ENCODE peak calls at places on chromosomes 2 and 18, in seven cellular contexts. A, C, T, I, G, H and E are unnamed samples.

GRCh38 chr2:151363709-151364108 is 6.3 kb downstream of the TNFAIP6 start:
- DNase-seq in A (no peak), C (peak), T (no peak), I (no peak), G (no peak), H (peak), E (peak)

GRCh38 chr2:216545359-216545758 is 46.7 kb downstream of the RPL37A start:
- DNase-seq in A (no peak), C (peak), T (no peak), I (no peak), G (no peak), H (no peak), E (no peak)

GRCh38 chr2:191748528-191749180 is 70.7 kb downstream of the NABP1 start:
- DNase-seq in A (no peak), C (peak), T (no peak), I (no peak), G (no peak), H (peak), E (peak)

GRCh38 chr2:120434487-120434886 is 88.6 kb downstream of the INHBB start:
- DNase-seq in A (no peak), C (peak), T (no peak), I (no peak), G (no peak), H (no peak), E (no peak)

GRCh38 chr2:63984606-63985359 is 34.4 kb downstream of the VPS54 start:
- DNase-seq in A (no peak), C (no peak), T (no peak), I (no peak), G (no peak), H (no peak), E (no peak)

GRCh38 chr18:6614952-6615351 is 114.6 kb upstream of the ARHGAP28 start:
- DNase-seq in A (no peak), C (peak), T (no peak), I (no peak), G (no peak), H (peak), E (no peak)

GRCh38 chr2:19916385-19916784 is 14.6 kb upstream of the TTC32 start:
- DNase-seq in A (no peak), C (no peak), T (no peak), I (no peak), G (no peak), H (no peak), E (no peak)

GRCh38 chr18:37335337-37335736 is 230.3 kb downstream of the CELF4 start:
- DNase-seq in A (no peak), C (no peak), T (no peak), I (peak), G (no peak), H (peak), E (no peak)

GRCh38 chr18:62399781-62400308 is 74.7 kb downstream of the TNFRSF11A start:
- DNase-seq in A (no peak), C (no peak), T (no peak), I (no peak), G (no peak), H (peak), E (no peak)

GRCh38 chr2:128819092-128819491 is 500.4 kb upstream of the HS6ST1 start:
- DNase-seq in A (no peak), C (no peak), T (no peak), I (no peak), G (no peak), H (no peak), E (no peak)

GRCh38 chr2:236177967-236178909 is 10.1 kb upstream of the GBX2 start:
- DNase-seq in A (no peak), C (peak), T (peak), I (peak), G (no peak), H (peak), E (peak)

GRCh38 chr2:204260162-204260877 is 285.0 kb upstream of the PARD3B start:
- DNase-seq in A (peak), C (peak), T (peak), I (peak), G (no peak), H (peak), E (peak)

GRCh38 chr2:173966274-173967098 is 1.3 kb upstream of the SP3 start:
- DNase-seq in A (no peak), C (no peak), T (no peak), I (no peak), G (no peak), H (no peak), E (no peak)

GRCh38 chr2:223001831-223002230 is 50.2 kb upstream of the KCNE4 start:
- DNase-seq in A (no peak), C (no peak), T (no peak), I (no peak), G (no peak), H (no peak), E (no peak)

GRCh38 chr2:193114827-193115226 is 920.1 kb upstream of the TMEFF2 start:
- DNase-seq in A (no peak), C (no peak), T (no peak), I (no peak), G (no peak), H (no peak), E (no peak)

GRCh38 chr2:135839713-135840112 is 2.7 kb upstream of the LCT start:
- DNase-seq in A (no peak), C (peak), T (no peak), I (no peak), G (no peak), H (no peak), E (no peak)

GRCh38 chr2:105739408-105739807 is 5.3 kb upstream of the NCK2 start:
- DNase-seq in A (no peak), C (no peak), T (no peak), I (no peak), G (no peak), H (no peak), E (no peak)

GRCh38 chr2:99139003-99139402 is 2.5 kb upstream of the C2orf15 start:
- DNase-seq in A (no peak), C (no peak), T (no peak), I (no peak), G (no peak), H (no peak), E (no peak)

GRCh38 chr2:36352024-36352398 is 3.6 kb upstream of the CRIM1 start:
- DNase-seq in A (peak), C (peak), T (no peak), I (no peak), G (no peak), H (peak), E (no peak)

GRCh38 chr2:68251855-68252406 is 401 bp downstream of the PPP3R1 start:
- DNase-seq in A (peak), C (peak), T (no peak), I (no peak), G (no peak), H (peak), E (peak)

GRCh38 chr18:37499008-37499407 is 66.6 kb downstream of the CELF4 start:
- DNase-seq in A (no peak), C (no peak), T (no peak), I (no peak), G (no peak), H (no peak), E (no peak)

GRCh38 chr2:96984300-96984699 is 2.1 kb downstream of the FAM178B start:
- DNase-seq in A (no peak), C (no peak), T (no peak), I (no peak), G (no peak), H (no peak), E (no peak)

GRCh38 chr2:217731805-217732204 is 271.0 kb downstream of the TNS1 start:
- DNase-seq in A (no peak), C (no peak), T (no peak), I (no peak), G (no peak), H (no peak), E (no peak)

GRCh38 chr2:119383410-119384140 is 16.8 kb downstream of the DBI start:
- DNase-seq in A (peak), C (no peak), T (no peak), I (no peak), G (no peak), H (peak), E (no peak)

GRCh38 chr2:205685314-205686230 is 3.3 kb downstream of the NRP2 start:
- DNase-seq in A (no peak), C (peak), T (no peak), I (no peak), G (no peak), H (peak), E (no peak)

GRCh38 chr2:229733606-229734205 is 19.4 kb upstream of the DNER start:
- DNase-seq in A (no peak), C (no peak), T (no peak), I (no peak), G (no peak), H (no peak), E (no peak)

GRCh38 chr2:37993135-37993534 is 68.0 kb downstream of the RMDN2 start:
- DNase-seq in A (no peak), C (peak), T (no peak), I (no peak), G (no peak), H (peak), E (no peak)

GRCh38 chr2:54979645-54980044 is 70.6 kb downstream of the RTN4 start:
- DNase-seq in A (no peak), C (no peak), T (no peak), I (no peak), G (no peak), H (no peak), E (no peak)

GRCh38 chr18:213505-213904 is 54.3 kb downstream of the THOC1 start:
- DNase-seq in A (no peak), C (no peak), T (no peak), I (no peak), G (no peak), H (no peak), E (no peak)

GRCh38 chr2:200662727-200663126 is 76.9 kb downstream of the AOX1 start:
- DNase-seq in A (no peak), C (peak), T (no peak), I (no peak), G (peak), H (peak), E (no peak)

GRCh38 chr2:60380411-60380810 is 173.0 kb downstream of the BCL11A start:
- DNase-seq in A (no peak), C (no peak), T (no peak), I (no peak), G (no peak), H (no peak), E (no peak)

GRCh38 chr18:23523429-23524212 is 20.3 kb downstream of the RMC1 start:
- DNase-seq in A (no peak), C (peak), T (peak), I (no peak), G (no peak), H (peak), E (peak)

GRCh38 chr2:205556357-205556756 is 125.9 kb upstream of the NRP2 start:
- DNase-seq in A (no peak), C (no peak), T (no peak), I (no peak), G (no peak), H (no peak), E (no peak)

GRCh38 chr2:86417961-86418360 is 23.2 kb upstream of the KDM3A start:
- DNase-seq in A (no peak), C (peak), T (no peak), I (no peak), G (no peak), H (peak), E (no peak)

GRCh38 chr2:217890445-217890844 is 112.3 kb downstream of the TNS1 start:
- DNase-seq in A (no peak), C (peak), T (peak), I (no peak), G (no peak), H (peak), E (no peak)

GRCh38 chr2:172991036-172991435 is 84.6 kb upstream of the MAP3K20 start:
- DNase-seq in A (no peak), C (no peak), T (no peak), I (no peak), G (no peak), H (no peak), E (no peak)

GRCh38 chr2:71789556-71790219 is 336.3 kb downstream of the DYSF start:
- DNase-seq in A (no peak), C (peak), T (peak), I (no peak), G (no peak), H (peak), E (no peak)

GRCh38 chr2:71730785-71731383 is 277.5 kb downstream of the DYSF start:
- DNase-seq in A (no peak), C (no peak), T (no peak), I (no peak), G (no peak), H (no peak), E (no peak)

DNA sequence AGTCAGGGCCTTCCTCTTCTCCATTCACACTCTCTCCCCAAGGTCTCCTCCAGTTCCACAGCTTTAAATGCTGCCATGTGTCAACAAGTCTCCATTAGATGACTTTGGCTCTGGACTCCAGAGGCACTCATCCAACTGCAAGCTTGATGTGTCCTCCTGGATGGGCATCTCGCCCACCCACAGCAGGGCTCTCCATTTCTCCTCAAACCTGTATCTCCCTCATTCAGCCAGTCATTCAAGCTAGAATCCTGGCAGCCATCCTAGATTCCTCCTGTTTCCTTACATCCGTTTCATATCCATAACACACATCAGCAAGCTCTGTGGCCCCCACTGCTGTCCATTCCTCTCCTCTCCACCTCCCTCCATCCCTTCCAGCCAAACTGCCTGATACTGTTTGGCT is 88.4 kb upstream of the AFF3 start:
- DNase-seq in A (no peak), C (no peak), T (no peak), I (no peak), G (no peak), H (no peak), E (no peak)
- TF ChIP-seq CTCF in A (no peak), C (no peak), T (no peak), I (no peak), G (no peak), H (no peak), E (no peak)

DNA sequence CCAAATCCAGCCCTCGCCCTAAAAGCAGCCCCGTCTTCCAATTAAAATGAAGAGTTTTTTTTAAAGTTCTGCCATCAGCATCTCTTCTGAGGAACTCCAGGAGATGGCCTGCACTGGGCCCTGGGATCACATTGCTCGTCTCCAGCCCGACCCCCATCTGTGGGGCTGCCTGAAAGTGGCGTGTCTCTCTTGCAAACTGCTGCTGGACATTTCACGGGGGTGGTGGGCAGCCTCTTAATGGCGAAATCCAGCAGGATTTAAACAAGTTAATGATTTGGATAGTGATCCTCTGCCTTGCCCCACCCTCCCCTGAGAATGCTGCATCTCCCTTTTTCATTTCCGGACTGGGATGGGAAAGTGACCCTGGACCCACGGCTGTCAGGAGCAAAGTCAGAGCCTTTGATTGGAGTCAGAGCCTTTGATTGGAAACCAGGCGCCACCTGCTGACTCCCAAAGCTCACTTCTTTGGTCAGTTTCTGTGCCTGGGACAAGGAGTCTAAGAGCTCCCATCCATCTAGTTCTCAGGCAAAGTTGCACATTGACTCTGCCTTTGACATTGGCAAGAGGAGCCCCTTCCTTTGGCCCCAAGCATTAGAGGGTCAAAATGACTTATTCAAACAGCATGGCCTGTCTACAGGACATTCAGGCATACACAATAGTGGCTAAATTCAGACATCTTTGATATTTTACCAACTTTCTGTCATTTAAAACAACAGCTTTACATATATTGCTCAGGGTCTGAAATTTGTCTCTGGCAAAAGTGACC is 155.2 kb downstream of the SH3BP4 start:
- DNase-seq in A (peak), C (peak), T (peak), I (peak), G (no peak), H (peak), E (peak)
- TF ChIP-seq CTCF in A (peak), C (peak), T (peak), I (peak), G (peak), H (peak), E (peak)

DNA sequence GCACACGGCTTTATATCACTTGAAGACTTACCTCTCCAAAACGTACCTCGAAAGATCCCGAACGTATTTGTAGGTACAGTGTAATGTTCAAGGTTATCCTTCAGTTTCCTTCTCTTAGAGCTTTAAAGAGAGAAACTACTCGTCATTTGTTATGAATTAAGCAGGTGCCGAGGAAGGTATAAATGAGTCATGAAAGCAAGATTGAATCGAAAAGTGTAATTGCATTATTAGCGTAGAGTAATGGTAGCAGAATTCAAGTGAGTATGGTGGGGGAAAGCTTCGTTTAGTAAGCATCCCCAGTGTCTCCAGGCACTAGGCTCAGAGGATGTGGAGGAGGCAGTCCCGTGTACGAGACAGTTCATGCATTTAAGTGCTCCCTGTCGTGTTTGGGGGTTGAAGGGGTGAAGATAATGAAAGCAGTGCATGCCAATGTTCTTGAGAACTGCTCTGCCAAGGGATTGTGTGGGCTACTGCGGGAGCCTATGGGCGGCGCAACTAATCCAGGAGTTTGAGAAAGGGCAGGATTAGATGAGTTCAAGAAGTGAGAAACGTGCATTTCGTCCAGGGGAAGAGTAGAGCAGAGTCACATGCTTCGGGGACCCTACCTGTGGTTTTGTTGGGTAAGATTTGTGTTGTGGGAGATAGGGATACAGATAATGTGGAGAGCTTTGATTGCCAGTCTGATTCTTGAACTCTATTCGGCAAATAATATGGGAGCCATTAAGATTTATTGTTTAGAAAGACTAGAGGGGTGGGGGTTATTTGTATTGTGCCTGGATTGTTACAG is 902 bp downstream of the POLR1B start:
- DNase-seq in A (peak), C (peak), T (no peak), I (no peak), G (no peak), H (peak), E (peak)
- TF ChIP-seq CTCF in A (peak), C (no peak), T (no peak), I (no peak), G (peak), H (no peak), E (no peak)

DNA sequence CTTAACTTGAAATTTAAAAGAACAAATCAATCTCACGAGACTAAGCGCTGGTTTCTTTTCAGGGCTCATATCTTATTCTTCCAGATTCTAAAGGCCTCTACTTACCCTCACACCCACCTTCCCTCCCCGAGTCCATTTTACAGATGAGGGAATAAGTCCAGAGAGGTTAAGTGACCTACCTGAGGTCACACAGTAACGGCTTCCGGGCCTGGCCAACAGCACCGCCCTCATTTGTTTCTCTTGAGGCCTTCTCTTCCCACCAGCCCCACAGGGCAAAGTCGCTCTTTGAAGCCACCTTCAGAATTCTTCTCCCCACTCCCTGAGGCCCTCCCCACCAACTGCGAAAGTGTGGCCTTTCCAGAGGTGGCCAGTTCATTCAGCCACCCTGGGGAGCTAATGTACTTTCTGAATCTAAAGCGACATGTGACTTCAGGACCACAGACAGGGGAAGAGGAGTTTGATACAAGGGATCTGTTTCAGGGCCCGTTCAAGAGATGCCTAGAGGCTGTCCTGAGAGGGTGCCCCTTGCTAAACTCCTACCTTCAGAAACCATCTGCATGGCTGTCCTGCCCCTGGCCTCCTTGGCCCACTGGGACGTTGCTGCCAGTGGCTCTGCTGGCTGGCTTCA is 275.3 kb downstream of the HAUS1 start:
- DNase-seq in A (no peak), C (no peak), T (no peak), I (no peak), G (no peak), H (no peak), E (no peak)
- TF ChIP-seq CTCF in A (no peak), C (no peak), T (no peak), I (no peak), G (no peak), H (no peak), E (no peak)

GRCh38 chr2:239026711-239027430 is 179.0 kb downstream of the TWIST2 start:
- DNase-seq in A (no peak), C (peak), T (peak), I (no peak), G (no peak), H (no peak), E (no peak)
- TF ChIP-seq CTCF in A (no peak), C (no peak), T (no peak), I (no peak), G (no peak), H (no peak), E (no peak)

GRCh38 chr2:45345331-45346305 is 265.4 kb downstream of the SRBD1 start:
- DNase-seq in A (no peak), C (no peak), T (no peak), I (no peak), G (no peak), H (no peak), E (no peak)
- TF ChIP-seq CTCF in A (no peak), C (no peak), T (no peak), I (no peak), G (no peak), H (no peak), E (no peak)

DNA sequence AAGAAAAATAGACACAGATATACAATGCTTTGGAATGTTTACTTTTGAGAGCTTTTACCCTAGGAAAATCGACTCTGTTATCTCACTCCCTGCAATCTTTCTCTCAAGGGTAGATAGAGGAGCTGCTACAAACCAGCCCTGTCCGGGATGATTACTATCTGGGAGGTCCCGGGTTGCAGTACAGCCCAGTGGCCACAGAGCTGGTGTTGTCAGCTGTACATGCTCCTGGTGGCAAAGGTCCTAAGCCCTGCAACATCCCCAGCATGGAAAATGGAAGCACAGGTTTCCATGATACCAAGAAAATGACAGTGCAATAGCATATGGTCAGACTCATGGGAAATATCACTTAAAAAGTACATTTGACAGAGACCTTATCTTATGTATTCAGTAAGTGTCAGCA is 570.5 kb upstream of the SOX11 start:
- DNase-seq in A (no peak), C (peak), T (no peak), I (peak), G (no peak), H (no peak), E (no peak)
- TF ChIP-seq CTCF in A (no peak), C (no peak), T (no peak), I (peak), G (no peak), H (no peak), E (no peak)